ENCODE peak calls at places on chromosomes 4 and X, in nine cellular contexts. H is HFF-Myc; K is pancreas; U is CD8-positive, alpha-beta T cell; V is HCEC 1CT; S is tibial artery; T is right lobe of liver; B is ascending aorta; F is bronchial epithelial cell. Q is an unnamed sample.

GRCh38 chr4:122450847-122451246 is 5.7 kb downstream of the IL2 start:
- DNase-seq in H (peak), K (no peak), U (no peak), V (peak), S (no peak), T (no peak), B (no peak), F (peak), Q (peak)

GRCh38 chr4:72875138-72875537 is 194.4 kb downstream of the COX18 start:
- DNase-seq in H (no peak), K (no peak), U (no peak), V (no peak), S (no peak), T (no peak), B (no peak), F (no peak), Q (no peak)

GRCh38 chr4:8303485-8304281 is 34.1 kb downstream of the HTRA3 start:
- DNase-seq in H (peak), K (peak), U (no peak), V (peak), S (peak), T (no peak), B (no peak), F (peak), Q (no peak)

GRCh38 chr4:4426511-4427477 is 39.9 kb downstream of the NSG1 start:
- DNase-seq in H (no peak), K (no peak), U (no peak), V (no peak), S (no peak), T (no peak), B (no peak), F (peak), Q (no peak)

GRCh38 chr4:187617117-187617516 is 378.5 kb upstream of the ZFP42 start:
- DNase-seq in H (no peak), K (no peak), U (no peak), V (no peak), S (no peak), T (no peak), B (no peak), F (no peak), Q (no peak)

GRCh38 chr4:143411527-143412480 is 75.1 kb downstream of the GAB1 start:
- DNase-seq in H (no peak), K (no peak), U (no peak), V (no peak), S (no peak), T (no peak), B (no peak), F (no peak), Q (peak)

GRCh38 chr4:166143227-166143626 is 270.2 kb downstream of the TLL1 start:
- DNase-seq in H (no peak), K (no peak), U (no peak), V (peak), S (no peak), T (no peak), B (no peak), F (peak), Q (no peak)

GRCh38 chr4:2364654-2365053 is 53.8 kb downstream of the ZFYVE28 start:
- DNase-seq in H (no peak), K (peak), U (peak), V (no peak), S (peak), T (peak), B (no peak), F (peak), Q (no peak)

GRCh38 chr4:2786152-2786671 is 6.7 kb upstream of the SH3BP2 start:
- DNase-seq in H (no peak), K (peak), U (peak), V (no peak), S (peak), T (no peak), B (no peak), F (no peak), Q (no peak)

GRCh38 chr4:169201144-169202124 is 69.3 kb downstream of the SH3RF1 start:
- DNase-seq in H (no peak), K (no peak), U (no peak), V (no peak), S (no peak), T (no peak), B (no peak), F (no peak), Q (no peak)

GRCh38 chr4:40241936-40242590 is 45.2 kb downstream of the RHOH start:
- DNase-seq in H (no peak), K (no peak), U (peak), V (no peak), S (no peak), T (no peak), B (no peak), F (no peak), Q (no peak)

GRCh38 chr4:110224812-110225211 is 26.4 kb upstream of the ELOVL6 start:
- DNase-seq in H (no peak), K (no peak), U (no peak), V (no peak), S (no peak), T (no peak), B (no peak), F (peak), Q (no peak)

GRCh38 chr4:187283306-187283705 is 559.6 kb upstream of the FAT1 start:
- DNase-seq in H (no peak), K (no peak), U (no peak), V (peak), S (no peak), T (no peak), B (no peak), F (no peak), Q (no peak)

GRCh38 chrX:16666541-16666940 is 16.6 kb downstream of the S100G start:
- DNase-seq in H (no peak), K (no peak), U (no peak), V (peak), S (no peak), T (no peak), B (no peak), F (no peak), Q (peak)

GRCh38 chr4:6493668-6494304 is 21.4 kb upstream of the PPP2R2C start:
- DNase-seq in H (no peak), K (no peak), U (no peak), V (no peak), S (no peak), T (no peak), B (no peak), F (peak), Q (peak)

GRCh38 chrX:38845426-38845825 is 44.2 kb downstream of the MID1IP1 start:
- DNase-seq in H (no peak), K (no peak), U (no peak), V (no peak), S (no peak), T (no peak), B (no peak), F (no peak), Q (no peak)

GRCh38 chr4:48109413-48110263 is 24.4 kb downstream of the TXK start:
- DNase-seq in H (peak), K (no peak), U (no peak), V (peak), S (no peak), T (no peak), B (no peak), F (peak), Q (peak)

GRCh38 chr4:5118091-5118786 is 67.0 kb downstream of the STK32B start:
- DNase-seq in H (no peak), K (no peak), U (no peak), V (no peak), S (no peak), T (no peak), B (no peak), F (no peak), Q (no peak)

GRCh38 chr4:152937535-152938236 is 1.6 kb downstream of the FHDC1 start:
- DNase-seq in H (no peak), K (peak), U (no peak), V (peak), S (no peak), T (peak), B (no peak), F (no peak), Q (peak)

GRCh38 chr4:123562994-123563745 is 166.6 kb downstream of the SPRY1 start:
- DNase-seq in H (no peak), K (no peak), U (no peak), V (peak), S (no peak), T (no peak), B (no peak), F (peak), Q (no peak)

GRCh38 chr4:19478791-19479190 is 772.9 kb upstream of the SLIT2 start:
- DNase-seq in H (no peak), K (no peak), U (no peak), V (peak), S (no peak), T (no peak), B (no peak), F (no peak), Q (no peak)

GRCh38 chr4:101183658-101184373 is 163.5 kb downstream of the PPP3CA start:
- DNase-seq in H (no peak), K (no peak), U (no peak), V (peak), S (no peak), T (no peak), B (no peak), F (peak), Q (no peak)

GRCh38 chrX:22575161-22575845 is 302.6 kb downstream of the CBLL2 start:
- DNase-seq in H (no peak), K (no peak), U (no peak), V (peak), S (no peak), T (no peak), B (no peak), F (peak), Q (no peak)

GRCh38 chrX:78327370-78328048 is at the start of gene CYSLTR1:
- DNase-seq in H (no peak), K (no peak), U (no peak), V (no peak), S (no peak), T (no peak), B (no peak), F (no peak), Q (no peak)

GRCh38 chr4:83013931-83014330 is 3.3 kb upstream of the LIN54 start:
- DNase-seq in H (no peak), K (no peak), U (no peak), V (no peak), S (no peak), T (no peak), B (no peak), F (no peak), Q (no peak)

GRCh38 chr4:48243897-48244296 is 25.7 kb downstream of the TEC start:
- DNase-seq in H (no peak), K (no peak), U (no peak), V (no peak), S (no peak), T (no peak), B (no peak), F (no peak), Q (no peak)

GRCh38 chr4:135744928-135745327 is 1543.3 kb upstream of the PABPC4L start:
- DNase-seq in H (no peak), K (no peak), U (no peak), V (no peak), S (no peak), T (no peak), B (no peak), F (no peak), Q (no peak)

GRCh38 chrX:34734383-34734782 is 77.3 kb upstream of the TMEM47 start:
- DNase-seq in H (no peak), K (no peak), U (no peak), V (peak), S (no peak), T (no peak), B (no peak), F (peak), Q (no peak)

GRCh38 chrX:17634542-17635207 is 102.6 kb upstream of the SCML1 start:
- DNase-seq in H (no peak), K (no peak), U (no peak), V (no peak), S (no peak), T (no peak), B (no peak), F (no peak), Q (no peak)

GRCh38 chr4:48944659-48945290 is 38.2 kb upstream of the OCIAD2 start:
- DNase-seq in H (no peak), K (no peak), U (peak), V (no peak), S (no peak), T (no peak), B (no peak), F (peak), Q (peak)

GRCh38 chrX:94435799-94436198 is 761.8 kb downstream of the FAM133A start:
- DNase-seq in H (no peak), K (no peak), U (no peak), V (no peak), S (no peak), T (no peak), B (no peak), F (peak), Q (no peak)

GRCh38 chr4:78544681-78545080 is 6.9 kb upstream of the ANXA3 start:
- DNase-seq in H (no peak), K (no peak), U (no peak), V (no peak), S (no peak), T (no peak), B (no peak), F (no peak), Q (no peak)

GRCh38 chrX:134886201-134886600 is 104.6 kb upstream of the SMIM10 start:
- DNase-seq in H (no peak), K (no peak), U (no peak), V (peak), S (no peak), T (no peak), B (no peak), F (peak), Q (no peak)

GRCh38 chr4:2763511-2763967 is 7.4 kb upstream of the TNIP2 start:
- DNase-seq in H (no peak), K (no peak), U (no peak), V (no peak), S (peak), T (no peak), B (no peak), F (no peak), Q (no peak)

GRCh38 chr4:158578476-158578875 is 56.8 kb downstream of the RXFP1 start:
- DNase-seq in H (no peak), K (no peak), U (no peak), V (peak), S (no peak), T (no peak), B (no peak), F (peak), Q (peak)

GRCh38 chrX:4043951-4044350 is 330.5 kb upstream of the PRKX start:
- DNase-seq in H (no peak), K (no peak), U (no peak), V (no peak), S (no peak), T (no peak), B (no peak), F (no peak), Q (no peak)

GRCh38 chr4:88110826-88111225 is 47.6 kb downstream of the ABCG2 start:
- DNase-seq in H (no peak), K (no peak), U (no peak), V (no peak), S (no peak), T (no peak), B (no peak), F (peak), Q (no peak)

GRCh38 chrX:85569096-85569495 is 189.6 kb upstream of the POF1B start:
- DNase-seq in H (no peak), K (no peak), U (no peak), V (no peak), S (no peak), T (no peak), B (no peak), F (no peak), Q (no peak)

GRCh38 chr4:173513651-173514050 is 16.4 kb downstream of the HAND2 start:
- DNase-seq in H (no peak), K (no peak), U (no peak), V (no peak), S (no peak), T (no peak), B (no peak), F (no peak), Q (no peak)

GRCh38 chr4:47704693-47705325 is 133.1 kb downstream of the CORIN start:
- DNase-seq in H (no peak), K (peak), U (no peak), V (peak), S (no peak), T (peak), B (no peak), F (peak), Q (peak)

Q was measured in cerebellar cortex.